ENCODE peak calls at places on chromosomes 7 and 10, in six cellular contexts. One of them, this sample, is unnamed. For H3K9me3, the result is how much of the 10 kb centered on the place peaks cover.

GRCh38 chr7:8175929-8176369 is 86.0 kb downstream of the ICA1 start:
- DNase-seq in transverse colon: no peak
- DNase-seq in K562: no peak
- DNase-seq in suprapubic skin: no peak
- DNase-seq in esophagus muscularis mucosa: no peak
- DNase-seq in HCT116: no peak
- DNase-seq in this sample: no peak

GRCh38 chr7:23980081-23980480 is 270.1 kb downstream of the STK31 start:
- DNase-seq in suprapubic skin: no peak
- DNase-seq in K562: no peak
- DNase-seq in esophagus muscularis mucosa: no peak
- DNase-seq in HCT116: no peak
- DNase-seq in transverse colon: no peak
- DNase-seq in this sample: no peak

GRCh38 chr7:55476852-55477780 is 95.2 kb downstream of the VOPP1 start:
- DNase-seq in suprapubic skin: no peak
- DNase-seq in HCT116: no peak
- DNase-seq in transverse colon: no peak
- DNase-seq in esophagus muscularis mucosa: peak
- DNase-seq in K562: no peak
- DNase-seq in this sample: no peak

GRCh38 chr7:152330827-152331226 is 105.0 kb downstream of the KMT2C start:
- DNase-seq in HCT116: no peak
- DNase-seq in suprapubic skin: no peak
- DNase-seq in esophagus muscularis mucosa: no peak
- DNase-seq in K562: no peak
- DNase-seq in transverse colon: no peak
- DNase-seq in this sample: no peak

GRCh38 chr7:19122018-19122588 is 4.7 kb upstream of the TWIST1 start:
- DNase-seq in suprapubic skin: no peak
- DNase-seq in K562: no peak
- DNase-seq in HCT116: peak
- DNase-seq in esophagus muscularis mucosa: no peak
- DNase-seq in transverse colon: no peak
- DNase-seq in this sample: no peak

GRCh38 chr7:91034459-91035368 is 229.5 kb upstream of the FZD1 start:
- DNase-seq in transverse colon: peak
- DNase-seq in suprapubic skin: no peak
- DNase-seq in HCT116: peak
- DNase-seq in esophagus muscularis mucosa: no peak
- DNase-seq in K562: peak
- DNase-seq in this sample: peak

GRCh38 chr7:66930341-66930740 is 9.3 kb downstream of the TMEM248 start:
- DNase-seq in K562: peak
- DNase-seq in HCT116: peak
- DNase-seq in transverse colon: no peak
- DNase-seq in esophagus muscularis mucosa: no peak
- DNase-seq in suprapubic skin: no peak
- DNase-seq in this sample: peak

GRCh38 chr10:78028438-78029293 is 649 bp downstream of the POLR3A start:
- DNase-seq in HCT116: no peak
- DNase-seq in transverse colon: peak
- DNase-seq in esophagus muscularis mucosa: no peak
- DNase-seq in suprapubic skin: no peak
- DNase-seq in K562: no peak
- DNase-seq in this sample: no peak

GRCh38 chr7:156515911-156516790 is 124.4 kb upstream of the RNF32 start:
- DNase-seq in transverse colon: peak
- DNase-seq in HCT116: no peak
- DNase-seq in esophagus muscularis mucosa: peak
- DNase-seq in K562: no peak
- DNase-seq in suprapubic skin: no peak
- DNase-seq in this sample: no peak

GRCh38 chr10:79982861-79983260 is 34.0 kb upstream of the SFTPD start:
- DNase-seq in K562: no peak
- DNase-seq in esophagus muscularis mucosa: no peak
- DNase-seq in suprapubic skin: no peak
- DNase-seq in transverse colon: no peak
- DNase-seq in HCT116: no peak
- DNase-seq in this sample: no peak

GRCh38 chr10:11823122-11823988 is at the start of gene PROSER2:
- DNase-seq in K562: peak
- DNase-seq in esophagus muscularis mucosa: no peak
- DNase-seq in suprapubic skin: peak
- DNase-seq in transverse colon: peak
- DNase-seq in HCT116: peak
- DNase-seq in this sample: no peak

GRCh38 chr10:8835453-8836167 is 781.1 kb downstream of the GATA3 start:
- DNase-seq in K562: no peak
- DNase-seq in suprapubic skin: no peak
- DNase-seq in transverse colon: no peak
- DNase-seq in esophagus muscularis mucosa: no peak
- DNase-seq in HCT116: no peak
- DNase-seq in this sample: no peak

GRCh38 chr7:93828260-93828659 is 62.3 kb downstream of the TFPI2 start:
- DNase-seq in HCT116: no peak
- DNase-seq in suprapubic skin: no peak
- DNase-seq in K562: no peak
- DNase-seq in transverse colon: no peak
- DNase-seq in esophagus muscularis mucosa: no peak
- DNase-seq in this sample: peak

GRCh38 chr10:69232252-69232651 is 12.1 kb downstream of the HKDC1 start:
- DNase-seq in HCT116: peak
- DNase-seq in suprapubic skin: no peak
- DNase-seq in transverse colon: peak
- DNase-seq in K562: no peak
- DNase-seq in esophagus muscularis mucosa: no peak
- DNase-seq in this sample: no peak

GRCh38 chr7:4450483-4450882 is 231.6 kb upstream of the FOXK1 start:
- DNase-seq in suprapubic skin: no peak
- DNase-seq in HCT116: peak
- DNase-seq in esophagus muscularis mucosa: peak
- DNase-seq in K562: no peak
- DNase-seq in transverse colon: no peak
- DNase-seq in this sample: no peak

GRCh38 chr10:110773693-110774068 is 98.0 kb upstream of the PDCD4 start:
- DNase-seq in suprapubic skin: no peak
- DNase-seq in K562: peak
- DNase-seq in transverse colon: no peak
- DNase-seq in esophagus muscularis mucosa: no peak
- DNase-seq in HCT116: no peak
- DNase-seq in this sample: no peak

GRCh38 chr7:64307254-64308018 is 6.3 kb upstream of the ZNF736 start:
- DNase-seq in transverse colon: peak
- DNase-seq in esophagus muscularis mucosa: peak
- DNase-seq in HCT116: no peak
- DNase-seq in K562: peak
- DNase-seq in suprapubic skin: peak
- DNase-seq in this sample: no peak

GRCh38 chr10:75195035-75195763 is 15.4 kb upstream of the VDAC2 start:
- DNase-seq in esophagus muscularis mucosa: peak
- DNase-seq in suprapubic skin: no peak
- DNase-seq in HCT116: no peak
- DNase-seq in K562: no peak
- DNase-seq in transverse colon: no peak
- DNase-seq in this sample: no peak

GRCh38 chr7:37040330-37040729 is 316.0 kb upstream of the AOAH start:
- DNase-seq in suprapubic skin: no peak
- DNase-seq in HCT116: no peak
- DNase-seq in transverse colon: no peak
- DNase-seq in esophagus muscularis mucosa: no peak
- DNase-seq in K562: no peak
- DNase-seq in this sample: no peak

GRCh38 chr7:27172388-27172774 is 1.7 kb downstream of the HOXA10 start:
- DNase-seq in transverse colon: peak
- DNase-seq in esophagus muscularis mucosa: no peak
- DNase-seq in K562: no peak
- DNase-seq in HCT116: no peak
- DNase-seq in suprapubic skin: peak
- DNase-seq in this sample: peak

GRCh38 chr10:74227697-74228424 is 76.8 kb downstream of the ADK start:
- DNase-seq in suprapubic skin: no peak
- DNase-seq in transverse colon: no peak
- DNase-seq in esophagus muscularis mucosa: no peak
- DNase-seq in HCT116: no peak
- DNase-seq in K562: no peak
- DNase-seq in this sample: no peak

GRCh38 chr10:67520924-67521520 is 175.0 kb downstream of the CTNNA3 start:
- DNase-seq in K562: peak
- DNase-seq in suprapubic skin: no peak
- DNase-seq in esophagus muscularis mucosa: no peak
- DNase-seq in transverse colon: peak
- DNase-seq in HCT116: peak
- DNase-seq in this sample: peak

GRCh38 chr10:119025336-119025735 is 4.2 kb upstream of the NANOS1 start:
- DNase-seq in suprapubic skin: peak
- DNase-seq in HCT116: no peak
- DNase-seq in esophagus muscularis mucosa: peak
- DNase-seq in K562: no peak
- DNase-seq in transverse colon: peak
- DNase-seq in this sample: no peak

GRCh38 chr10:105925045-105925785 is 1239.3 kb downstream of the SORCS1 start:
- DNase-seq in transverse colon: no peak
- DNase-seq in suprapubic skin: no peak
- DNase-seq in esophagus muscularis mucosa: no peak
- DNase-seq in HCT116: no peak
- DNase-seq in K562: no peak
- DNase-seq in this sample: no peak

GRCh38 chr7:87199700-87200450 is 19.7 kb downstream of the TMEM243 start:
- DNase-seq in K562: no peak
- DNase-seq in HCT116: no peak
- DNase-seq in transverse colon: no peak
- DNase-seq in esophagus muscularis mucosa: no peak
- DNase-seq in suprapubic skin: no peak
- DNase-seq in this sample: no peak
- TF ChIP-seq POLR2AphosphoS5 in K562: peak
- TF ChIP-seq POLR2AphosphoS5 in HCT116: no peak
- TF ChIP-seq POLR2AphosphoS5 in transverse colon: no peak
- TF ChIP-seq POLR2AphosphoS5 in esophagus muscularis mucosa: no peak
- TF ChIP-seq POLR2AphosphoS5 in suprapubic skin: no peak
- TF ChIP-seq POLR2AphosphoS5 in this sample: no peak

GRCh38 chr10:128568979-128569378 is 442.8 kb upstream of the MKI67 start:
- DNase-seq in esophagus muscularis mucosa: peak
- DNase-seq in suprapubic skin: no peak
- DNase-seq in HCT116: no peak
- DNase-seq in K562: no peak
- DNase-seq in transverse colon: no peak
- DNase-seq in this sample: no peak
- H3K9me3 ChIP-seq in esophagus muscularis mucosa: under half
- H3K9me3 ChIP-seq in suprapubic skin: under half
- H3K9me3 ChIP-seq in HCT116: under half
- H3K9me3 ChIP-seq in K562: under half
- H3K9me3 ChIP-seq in transverse colon: under half
- H3K9me3 ChIP-seq in this sample: under half

GRCh38 chr10:43795093-43795492 is 146.4 kb upstream of the ZNF32 start:
- DNase-seq in transverse colon: no peak
- DNase-seq in K562: no peak
- DNase-seq in esophagus muscularis mucosa: no peak
- DNase-seq in suprapubic skin: no peak
- DNase-seq in HCT116: no peak
- DNase-seq in this sample: no peak
- H3K4me3 ChIP-seq in transverse colon: no peak
- H3K4me3 ChIP-seq in K562: no peak
- H3K4me3 ChIP-seq in esophagus muscularis mucosa: no peak
- H3K4me3 ChIP-seq in suprapubic skin: no peak
- H3K4me3 ChIP-seq in HCT116: no peak
- H3K4me3 ChIP-seq in this sample: no peak

GRCh38 chr10:124267231-124267885 is 151.4 kb downstream of the OAT start:
- DNase-seq in suprapubic skin: peak
- DNase-seq in HCT116: no peak
- DNase-seq in esophagus muscularis mucosa: no peak
- DNase-seq in transverse colon: no peak
- DNase-seq in K562: no peak
- DNase-seq in this sample: no peak
- TF ChIP-seq POLR2AphosphoS5 in suprapubic skin: no peak
- TF ChIP-seq POLR2AphosphoS5 in HCT116: no peak
- TF ChIP-seq POLR2AphosphoS5 in esophagus muscularis mucosa: no peak
- TF ChIP-seq POLR2AphosphoS5 in transverse colon: no peak
- TF ChIP-seq POLR2AphosphoS5 in K562: no peak
- TF ChIP-seq POLR2AphosphoS5 in this sample: no peak

GRCh38 chr7:63087575-63088190 is 911.0 kb upstream of the ZNF722 start:
- DNase-seq in esophagus muscularis mucosa: no peak
- DNase-seq in suprapubic skin: no peak
- DNase-seq in K562: no peak
- DNase-seq in transverse colon: no peak
- DNase-seq in HCT116: no peak
- DNase-seq in this sample: no peak

GRCh38 chr7:63093481-63093880 is 905.2 kb upstream of the ZNF722 start:
- DNase-seq in transverse colon: no peak
- DNase-seq in K562: no peak
- DNase-seq in suprapubic skin: no peak
- DNase-seq in HCT116: no peak
- DNase-seq in esophagus muscularis mucosa: peak
- DNase-seq in this sample: no peak

GRCh38 chr7:63096141-63096540 is 902.5 kb upstream of the ZNF722 start:
- DNase-seq in transverse colon: no peak
- DNase-seq in esophagus muscularis mucosa: peak
- DNase-seq in suprapubic skin: no peak
- DNase-seq in HCT116: no peak
- DNase-seq in K562: no peak
- DNase-seq in this sample: no peak

DNA sequence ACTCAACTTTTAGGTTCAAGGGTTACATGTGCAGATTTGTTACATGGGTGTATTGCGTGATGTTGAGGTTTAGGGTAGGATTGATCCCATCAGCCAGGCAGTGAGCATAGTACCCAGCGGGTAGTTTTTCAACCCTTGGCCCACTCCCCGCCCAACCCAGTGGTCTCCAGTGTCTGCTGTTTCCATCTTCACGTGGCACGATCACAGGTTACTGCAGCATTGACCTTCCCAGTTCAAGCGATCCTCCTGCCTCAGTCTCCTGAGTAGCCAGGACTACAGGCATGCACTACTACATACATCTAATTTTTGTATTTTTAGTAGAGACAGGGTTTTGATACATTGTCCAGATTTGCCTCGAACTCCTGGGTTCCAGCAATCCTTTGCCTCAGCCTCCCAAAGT is 905.7 kb upstream of the ZNF722 start:
- DNase-seq in HCT116: no peak
- DNase-seq in transverse colon: no peak
- DNase-seq in suprapubic skin: no peak
- DNase-seq in K562: no peak
- DNase-seq in esophagus muscularis mucosa: peak
- DNase-seq in this sample: no peak
- H3K9me3 ChIP-seq in HCT116: under half
- H3K9me3 ChIP-seq in transverse colon: under half
- H3K9me3 ChIP-seq in suprapubic skin: under half
- H3K9me3 ChIP-seq in K562: under half
- H3K9me3 ChIP-seq in esophagus muscularis mucosa: under half
- H3K9me3 ChIP-seq in this sample: under half

This sample was measured in SK-N-MC.